ENCODE peak calls at places on chromosomes 5 and 9, in ten cellular contexts. One of them, this sample, is unnamed.

GRCh38 chr5:35924950-35925722 is 13.3 kb downstream of the CAPSL start:
- DNase-seq in activated T-cell treated with anti-CD3 and anti-CD28 coated beads for 1 hour: peak
- DNase-seq in effector CD4-positive, alpha-beta T cell: peak
- DNase-seq in HTR-8/SVneo: peak
- DNase-seq in activated naive CD4-positive, alpha-beta T cell: peak
- DNase-seq in MV-4-11: peak
- DNase-seq in NCI-H460: peak
- DNase-seq in germinal center: peak
- DNase-seq in midbrain: peak
- DNase-seq in activated CD4-positive, alpha-beta T cell treated with anti-CD3 and anti-CD28 coated beads for 24 hours: peak
- DNase-seq in this sample: peak

GRCh38 chr9:61666310-61666709 is 476.5 kb downstream of the SPATA31A7 start:
- DNase-seq in HTR-8/SVneo: no peak
- DNase-seq in activated T-cell treated with anti-CD3 and anti-CD28 coated beads for 1 hour: no peak
- DNase-seq in activated CD4-positive, alpha-beta T cell treated with anti-CD3 and anti-CD28 coated beads for 24 hours: no peak
- DNase-seq in MV-4-11: no peak
- DNase-seq in NCI-H460: no peak
- DNase-seq in activated naive CD4-positive, alpha-beta T cell: no peak
- DNase-seq in germinal center: no peak
- DNase-seq in effector CD4-positive, alpha-beta T cell: no peak
- DNase-seq in midbrain: no peak
- DNase-seq in this sample: no peak

GRCh38 chr9:137313326-137313920 is 11.4 kb upstream of the NRARP start:
- DNase-seq in midbrain: no peak
- DNase-seq in effector CD4-positive, alpha-beta T cell: no peak
- DNase-seq in activated naive CD4-positive, alpha-beta T cell: no peak
- DNase-seq in germinal center: no peak
- DNase-seq in MV-4-11: no peak
- DNase-seq in activated CD4-positive, alpha-beta T cell treated with anti-CD3 and anti-CD28 coated beads for 24 hours: no peak
- DNase-seq in activated T-cell treated with anti-CD3 and anti-CD28 coated beads for 1 hour: no peak
- DNase-seq in NCI-H460: no peak
- DNase-seq in HTR-8/SVneo: no peak
- DNase-seq in this sample: peak

GRCh38 chr5:149024477-149024876 is 38.4 kb downstream of the SH3TC2 start:
- DNase-seq in activated T-cell treated with anti-CD3 and anti-CD28 coated beads for 1 hour: no peak
- DNase-seq in activated naive CD4-positive, alpha-beta T cell: no peak
- DNase-seq in germinal center: no peak
- DNase-seq in MV-4-11: no peak
- DNase-seq in HTR-8/SVneo: no peak
- DNase-seq in NCI-H460: no peak
- DNase-seq in effector CD4-positive, alpha-beta T cell: no peak
- DNase-seq in activated CD4-positive, alpha-beta T cell treated with anti-CD3 and anti-CD28 coated beads for 24 hours: no peak
- DNase-seq in midbrain: no peak
- DNase-seq in this sample: no peak

GRCh38 chr9:122118343-122119165 is 25.4 kb upstream of the TTLL11 start:
- DNase-seq in MV-4-11: no peak
- DNase-seq in activated T-cell treated with anti-CD3 and anti-CD28 coated beads for 1 hour: no peak
- DNase-seq in activated naive CD4-positive, alpha-beta T cell: no peak
- DNase-seq in activated CD4-positive, alpha-beta T cell treated with anti-CD3 and anti-CD28 coated beads for 24 hours: no peak
- DNase-seq in HTR-8/SVneo: no peak
- DNase-seq in effector CD4-positive, alpha-beta T cell: no peak
- DNase-seq in germinal center: no peak
- DNase-seq in midbrain: no peak
- DNase-seq in NCI-H460: no peak
- DNase-seq in this sample: no peak

GRCh38 chr5:61301820-61302563 is 30.1 kb upstream of the ZSWIM6 start:
- DNase-seq in midbrain: peak
- DNase-seq in MV-4-11: peak
- DNase-seq in NCI-H460: peak
- DNase-seq in effector CD4-positive, alpha-beta T cell: no peak
- DNase-seq in activated naive CD4-positive, alpha-beta T cell: no peak
- DNase-seq in activated T-cell treated with anti-CD3 and anti-CD28 coated beads for 1 hour: no peak
- DNase-seq in HTR-8/SVneo: peak
- DNase-seq in germinal center: no peak
- DNase-seq in activated CD4-positive, alpha-beta T cell treated with anti-CD3 and anti-CD28 coated beads for 24 hours: no peak
- DNase-seq in this sample: no peak

GRCh38 chr9:36925033-36925432 is 109.0 kb downstream of the PAX5 start:
- DNase-seq in MV-4-11: no peak
- DNase-seq in HTR-8/SVneo: no peak
- DNase-seq in effector CD4-positive, alpha-beta T cell: no peak
- DNase-seq in germinal center: no peak
- DNase-seq in activated T-cell treated with anti-CD3 and anti-CD28 coated beads for 1 hour: no peak
- DNase-seq in activated naive CD4-positive, alpha-beta T cell: no peak
- DNase-seq in midbrain: no peak
- DNase-seq in NCI-H460: no peak
- DNase-seq in activated CD4-positive, alpha-beta T cell treated with anti-CD3 and anti-CD28 coated beads for 24 hours: no peak
- DNase-seq in this sample: no peak

GRCh38 chr9:21294325-21294724 is 10.8 kb downstream of the IFNA5 start:
- DNase-seq in midbrain: no peak
- DNase-seq in effector CD4-positive, alpha-beta T cell: no peak
- DNase-seq in MV-4-11: no peak
- DNase-seq in HTR-8/SVneo: peak
- DNase-seq in activated T-cell treated with anti-CD3 and anti-CD28 coated beads for 1 hour: no peak
- DNase-seq in activated naive CD4-positive, alpha-beta T cell: no peak
- DNase-seq in activated CD4-positive, alpha-beta T cell treated with anti-CD3 and anti-CD28 coated beads for 24 hours: no peak
- DNase-seq in NCI-H460: peak
- DNase-seq in germinal center: no peak
- DNase-seq in this sample: no peak

GRCh38 chr5:59358497-59358896 is 535.0 kb downstream of the PDE4D start:
- DNase-seq in germinal center: no peak
- DNase-seq in effector CD4-positive, alpha-beta T cell: no peak
- DNase-seq in midbrain: no peak
- DNase-seq in activated CD4-positive, alpha-beta T cell treated with anti-CD3 and anti-CD28 coated beads for 24 hours: no peak
- DNase-seq in NCI-H460: peak
- DNase-seq in activated T-cell treated with anti-CD3 and anti-CD28 coated beads for 1 hour: no peak
- DNase-seq in HTR-8/SVneo: no peak
- DNase-seq in activated naive CD4-positive, alpha-beta T cell: no peak
- DNase-seq in MV-4-11: peak
- DNase-seq in this sample: no peak

GRCh38 chr5:159189310-159189709 is 20.0 kb downstream of the RNF145 start:
- DNase-seq in germinal center: no peak
- DNase-seq in activated T-cell treated with anti-CD3 and anti-CD28 coated beads for 1 hour: no peak
- DNase-seq in MV-4-11: no peak
- DNase-seq in activated CD4-positive, alpha-beta T cell treated with anti-CD3 and anti-CD28 coated beads for 24 hours: no peak
- DNase-seq in HTR-8/SVneo: no peak
- DNase-seq in NCI-H460: no peak
- DNase-seq in effector CD4-positive, alpha-beta T cell: no peak
- DNase-seq in midbrain: no peak
- DNase-seq in activated naive CD4-positive, alpha-beta T cell: no peak
- DNase-seq in this sample: no peak

GRCh38 chr5:98556707-98557106 is 216.8 kb upstream of the RGMB start:
- DNase-seq in midbrain: no peak
- DNase-seq in effector CD4-positive, alpha-beta T cell: no peak
- DNase-seq in activated CD4-positive, alpha-beta T cell treated with anti-CD3 and anti-CD28 coated beads for 24 hours: no peak
- DNase-seq in activated T-cell treated with anti-CD3 and anti-CD28 coated beads for 1 hour: no peak
- DNase-seq in MV-4-11: no peak
- DNase-seq in germinal center: no peak
- DNase-seq in NCI-H460: no peak
- DNase-seq in HTR-8/SVneo: no peak
- DNase-seq in activated naive CD4-positive, alpha-beta T cell: no peak
- DNase-seq in this sample: no peak

GRCh38 chr5:142179776-142180387 is 71.3 kb downstream of the NDFIP1 start:
- DNase-seq in germinal center: no peak
- DNase-seq in effector CD4-positive, alpha-beta T cell: no peak
- DNase-seq in MV-4-11: no peak
- DNase-seq in activated naive CD4-positive, alpha-beta T cell: no peak
- DNase-seq in HTR-8/SVneo: no peak
- DNase-seq in activated T-cell treated with anti-CD3 and anti-CD28 coated beads for 1 hour: no peak
- DNase-seq in activated CD4-positive, alpha-beta T cell treated with anti-CD3 and anti-CD28 coated beads for 24 hours: no peak
- DNase-seq in NCI-H460: no peak
- DNase-seq in midbrain: no peak
- DNase-seq in this sample: no peak

GRCh38 chr9:121770415-121771273 is 119.2 kb downstream of the DAB2IP start:
- DNase-seq in HTR-8/SVneo: no peak
- DNase-seq in activated naive CD4-positive, alpha-beta T cell: no peak
- DNase-seq in NCI-H460: no peak
- DNase-seq in effector CD4-positive, alpha-beta T cell: no peak
- DNase-seq in germinal center: no peak
- DNase-seq in midbrain: no peak
- DNase-seq in MV-4-11: no peak
- DNase-seq in activated CD4-positive, alpha-beta T cell treated with anti-CD3 and anti-CD28 coated beads for 24 hours: no peak
- DNase-seq in activated T-cell treated with anti-CD3 and anti-CD28 coated beads for 1 hour: no peak
- DNase-seq in this sample: no peak

This sample was measured in GM12891.